ENCODE peak calls at places on chromosomes 12 and 14, in seven cellular contexts. R is tibial nerve, M is LNCaP clone FGC, W is MCF 10A, Y is colonic mucosa, G is lower leg skin, F is lower lobe of right lung. H is an unnamed sample.

GRCh38 chr14:100591453-100592371 is 4.5 kb upstream of the BEGAIN start:
- DNase-seq in G (peak; percentile 76), R (no peak), F (peak; percentile 24), M (no peak), Y (no peak), W (no peak), H (no peak)

GRCh38 chr12:15045451-15045850 is 72.6 kb downstream of the PDE6H start:
- DNase-seq in W (no peak), R (no peak), M (no peak), G (no peak), Y (no peak), F (no peak), H (no peak)

GRCh38 chr12:81077686-81078441 is at the start of gene ACSS3:
- DNase-seq in Y (peak; percentile 21), M (no peak), R (peak; percentile 56), F (peak; percentile 78), G (peak; percentile 89), W (no peak), H (peak; percentile 84)

GRCh38 chr14:87810711-87811110 is 182.3 kb downstream of the GALC start:
- DNase-seq in M (no peak), W (no peak), F (no peak), R (no peak), Y (no peak), G (no peak), H (no peak)

GRCh38 chr12:72300728-72301127 is 28.6 kb downstream of the TRHDE start:
- DNase-seq in R (no peak), F (no peak), G (no peak), M (no peak), W (no peak), Y (no peak), H (no peak)

GRCh38 chr14:28088125-28088524 is 678.5 kb upstream of the FOXG1 start:
- DNase-seq in W (no peak), F (no peak), G (no peak), M (no peak), Y (no peak), R (no peak), H (no peak)

GRCh38 chr14:48584031-48584430 is 908.6 kb upstream of the MDGA2 start:
- DNase-seq in R (no peak), M (no peak), W (peak; percentile 39), G (no peak), F (no peak), Y (no peak), H (no peak)

GRCh38 chr14:59283380-59283779 is 94.9 kb downstream of the DAAM1 start:
- DNase-seq in F (no peak), M (no peak), Y (no peak), W (peak; percentile 84), G (no peak), R (no peak), H (no peak)

GRCh38 chr12:2796187-2796663 is 1.5 kb downstream of the FKBP4 start:
- DNase-seq in R (no peak), G (no peak), M (no peak), W (peak; percentile 34), F (no peak), Y (peak; percentile 47), H (no peak)
- TF ChIP-seq CTCF in R (no peak), G (no peak), M (peak; percentile 55), W (peak; percentile 11), F (no peak), Y (no peak), H (no peak)

GRCh38 chr14:67459336-67459735 is 29.2 kb downstream of the TMEM229B start:
- DNase-seq in R (no peak), Y (no peak), F (no peak), W (no peak), M (no peak), G (no peak), H (no peak)

GRCh38 chr14:67453575-67454300 is 34.8 kb downstream of the TMEM229B start:
- DNase-seq in F (no peak), M (no peak), Y (no peak), W (no peak), G (no peak), R (no peak), H (no peak)

GRCh38 chr14:67457782-67458181 is 30.7 kb downstream of the TMEM229B start:
- DNase-seq in G (no peak), W (no peak), Y (no peak), R (no peak), M (peak; percentile 42), F (peak; percentile 57), H (no peak)

GRCh38 chr14:67461341-67461985 is 27.1 kb downstream of the TMEM229B start:
- DNase-seq in G (no peak), M (no peak), F (no peak), W (peak; percentile 21), R (no peak), Y (no peak), H (no peak)

DNA sequence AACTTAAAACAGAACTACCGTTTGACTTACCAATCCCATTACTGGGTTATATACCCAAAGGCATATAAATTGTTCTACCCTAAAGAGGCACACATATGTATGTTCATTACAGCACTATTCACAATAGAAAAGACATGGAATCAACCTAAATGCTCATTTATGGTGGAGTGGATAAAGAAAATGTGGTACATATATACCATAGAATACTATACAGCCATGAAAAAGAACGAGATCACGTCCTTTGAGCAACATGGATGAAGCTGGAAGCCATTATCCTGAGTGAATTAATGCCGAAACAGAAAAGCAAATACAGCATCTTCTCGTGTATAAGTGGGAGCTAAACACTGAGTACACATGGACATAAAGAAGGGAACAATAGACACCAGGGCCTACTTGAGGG is 31.8 kb downstream of the TMEM229B start:
- DNase-seq in G (no peak), M (no peak), R (no peak), W (no peak), F (no peak), Y (no peak), H (no peak)
- TF ChIP-seq CTCF in G (no peak), M (no peak), R (no peak), W (no peak), F (no peak), Y (no peak), H (no peak)

GRCh38 chr14:75002392-75003249 is at the start of gene EIF2B2:
- DNase-seq in F (peak; percentile 98), Y (peak; percentile 99), M (peak; percentile 80), R (peak; percentile 96), G (peak; percentile 100), W (peak; percentile 97), H (peak; percentile 98)
- TF ChIP-seq CTCF in F (no peak), Y (no peak), M (no peak), R (peak; percentile 62), G (peak; percentile 36), W (no peak), H (peak; percentile 8)

GRCh38 chr12:2930865-2931264 is 28.3 kb upstream of the TEAD4 start:
- DNase-seq in R (no peak), F (no peak), Y (no peak), M (no peak), G (no peak), W (no peak), H (no peak)
- TF ChIP-seq CTCF in R (no peak), F (no peak), Y (no peak), M (no peak), G (no peak), W (no peak), H (no peak)